ENCODE peak calls at places on chromosomes 1 and 21, in four cellular contexts. J, I, D and H are unnamed samples.

GRCh38 chr1:29452463-29453230 is 216.3 kb downstream of the PTPRU start:
- DNase-seq in J (no peak), I (no peak), D (no peak), H (no peak)

GRCh38 chr1:243268751-243269460 is 13.1 kb downstream of the SDCCAG8 start:
- DNase-seq in J (no peak), I (no peak), D (peak), H (no peak)

GRCh38 chr1:247679639-247680038 is at the start of gene OR13G1:
- DNase-seq in J (no peak), I (no peak), D (no peak), H (no peak)

GRCh38 chr1:163203561-163203960 is 845 bp upstream of the RGS5 start:
- DNase-seq in J (no peak), I (no peak), D (no peak), H (no peak)

GRCh38 chr1:115325876-115326275 is 12.2 kb downstream of the NGF start:
- DNase-seq in J (no peak), I (no peak), D (no peak), H (no peak)

GRCh38 chr1:88979054-88979748 is 13.2 kb downstream of the KYAT3 start:
- DNase-seq in J (no peak), I (no peak), D (peak), H (no peak)

GRCh38 chr1:224213438-224214119 is 30.5 kb downstream of the DEGS1 start:
- DNase-seq in J (no peak), I (no peak), D (peak), H (no peak)

GRCh38 chr1:25620211-25620610 is 3.6 kb downstream of the MAN1C1 start:
- DNase-seq in J (no peak), I (no peak), D (no peak), H (peak)

GRCh38 chr1:11671544-11672286 is 7.7 kb downstream of the FBXO6 start:
- DNase-seq in J (no peak), I (no peak), D (no peak), H (no peak)

GRCh38 chr21:9755611-9756010 is 765.8 kb upstream of the TPTE start:
- DNase-seq in J (no peak), I (no peak), D (no peak), H (no peak)
- TF ChIP-seq CTCF in J (no peak), I (no peak), D (no peak), H (no peak)

GRCh38 chr1:53321366-53321765 is 6.5 kb downstream of the LRP8 start:
- DNase-seq in J (no peak), I (no peak), D (no peak), H (no peak)
- TF ChIP-seq CTCF in J (peak), I (peak), D (peak), H (no peak)

GRCh38 chr1:54310439-54311328 is 95.5 kb downstream of the SSBP3 start:
- DNase-seq in J (no peak), I (no peak), D (peak), H (peak)
- TF ChIP-seq CTCF in J (peak), I (peak), D (peak), H (peak)

DNA sequence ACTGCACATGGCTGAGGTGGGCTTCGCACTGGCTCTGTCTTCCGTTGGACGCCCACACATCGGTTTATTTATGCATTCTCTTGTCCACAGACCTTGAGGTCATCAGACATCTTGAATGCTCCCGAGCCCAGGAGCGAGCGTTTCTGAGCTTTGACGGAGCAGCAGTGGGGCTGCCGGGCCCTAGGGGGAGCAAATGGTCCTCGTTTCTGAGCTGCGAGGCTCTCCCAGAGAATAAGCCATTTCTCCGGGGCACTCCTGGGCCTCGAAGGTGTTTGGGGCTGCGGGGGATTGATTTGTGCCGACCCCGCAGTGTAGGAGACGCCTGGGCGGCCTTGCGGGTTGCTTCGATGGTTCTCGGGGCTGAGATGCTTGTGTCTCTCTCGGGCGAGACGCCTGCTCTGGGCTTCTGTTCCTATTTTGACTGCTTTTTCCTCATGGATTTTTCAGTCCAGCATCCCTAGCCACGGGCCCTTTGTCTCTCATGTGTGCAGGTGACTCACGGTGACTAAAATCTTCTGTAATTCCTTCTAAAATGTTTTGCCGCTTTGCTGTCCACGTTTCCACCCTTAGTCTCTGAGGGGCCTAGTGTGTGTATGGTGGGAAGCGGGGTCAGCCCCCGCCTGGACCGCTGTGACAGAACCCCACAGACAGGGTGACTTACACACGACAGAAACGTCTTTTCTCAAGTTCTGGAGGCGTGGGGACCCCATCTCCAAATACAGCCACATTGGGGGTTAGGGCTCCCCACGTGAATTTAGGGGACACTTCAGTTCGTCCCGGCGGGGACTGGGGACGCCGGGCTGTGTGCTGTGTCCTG is 62.1 kb downstream of the FAAP20 start:
- DNase-seq in J (no peak), I (peak), D (peak), H (no peak)
- TF ChIP-seq CTCF in J (no peak), I (peak), D (peak), H (peak)

GRCh38 chr1:34415140-34415539 is 238.4 kb downstream of the C1orf94 start:
- DNase-seq in J (no peak), I (no peak), D (no peak), H (no peak)

GRCh38 chr1:34418166-34418565 is 241.5 kb downstream of the C1orf94 start:
- DNase-seq in J (no peak), I (no peak), D (no peak), H (no peak)

GRCh38 chr1:34419662-34420061 is 243.0 kb downstream of the C1orf94 start:
- DNase-seq in J (no peak), I (no peak), D (no peak), H (no peak)
- TF ChIP-seq CTCF in J (no peak), I (peak), D (peak), H (no peak)

DNA sequence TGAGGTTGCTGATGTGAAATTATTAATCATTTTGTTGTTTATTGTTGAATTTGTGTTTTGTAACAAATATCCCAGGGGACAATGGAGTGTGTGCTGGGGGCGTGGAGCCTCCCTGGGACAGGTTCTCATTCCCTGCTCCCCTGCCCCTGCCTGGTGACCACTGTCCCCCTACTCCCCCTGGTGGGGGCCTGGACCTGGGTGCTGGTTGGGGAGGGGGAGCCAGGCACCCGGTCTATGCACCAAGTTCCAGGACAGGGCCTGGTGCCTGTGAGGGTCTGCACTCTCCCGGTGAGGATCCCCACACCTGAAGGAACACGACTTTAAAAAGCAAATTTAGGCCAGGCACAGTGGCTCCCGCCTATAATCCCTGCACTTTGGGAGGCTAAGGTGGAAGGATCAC is 42.4 kb downstream of the CHD5 start:
- DNase-seq in J (no peak), I (no peak), D (no peak), H (no peak)
- TF ChIP-seq CTCF in J (no peak), I (no peak), D (peak), H (no peak)

GRCh38 chr1:91635763-91636162 is 135.1 kb downstream of the CDC7 start:
- DNase-seq in J (no peak), I (peak), D (no peak), H (no peak)

GRCh38 chr1:91633438-91633837 is 132.8 kb downstream of the CDC7 start:
- DNase-seq in J (no peak), I (no peak), D (no peak), H (no peak)

GRCh38 chr1:91631718-91632330 is 131.2 kb downstream of the CDC7 start:
- DNase-seq in J (no peak), I (no peak), D (no peak), H (no peak)

GRCh38 chr1:91640877-91641526 is 140.4 kb downstream of the CDC7 start:
- DNase-seq in J (no peak), I (no peak), D (no peak), H (no peak)

GRCh38 chr1:91637539-91637994 is 136.9 kb downstream of the CDC7 start:
- DNase-seq in J (no peak), I (no peak), D (no peak), H (no peak)
- TF ChIP-seq CTCF in J (no peak), I (no peak), D (no peak), H (no peak)

GRCh38 chr1:70994753-70995152 is 52.9 kb downstream of the PTGER3 start:
- DNase-seq in J (no peak), I (no peak), D (no peak), H (no peak)
- TF ChIP-seq CTCF in J (no peak), I (no peak), D (no peak), H (no peak)